ENCODE peak calls at places on chromosomes 1 and 21, in four cellular contexts. N is stimulated activated naive CD4-positive, alpha-beta T cell treated with Interleukin-2 at 50 U/mL for 16 hours; A is Right ventricle myocardium inferior; W is K562. H is an unnamed sample.

GRCh38 chr1:205346956-205347574 is 9.7 kb downstream of the KLHDC8A start:
- DNase-seq in N (no peak), A (no peak), W (no peak), H (no peak)

GRCh38 chr1:231241751-231242150 is 739 bp downstream of the GNPAT start:
- DNase-seq in N (no peak), A (peak), W (peak), H (no peak)

GRCh38 chr1:156625436-156626078 is 6.3 kb downstream of the HAPLN2 start:
- DNase-seq in N (peak), A (peak), W (peak), H (peak)

GRCh38 chr1:41670558-41670957 is 186.1 kb upstream of the EDN2 start:
- DNase-seq in N (no peak), A (no peak), W (no peak), H (no peak)

GRCh38 chr1:46656643-46657042 is 11.5 kb downstream of the ATPAF1 start:
- DNase-seq in N (no peak), A (no peak), W (no peak), H (no peak)

GRCh38 chr1:63951076-63951946 is 177.5 kb downstream of the ROR1 start:
- DNase-seq in N (no peak), A (no peak), W (no peak), H (no peak)

GRCh38 chr1:98323396-98323795 is 338.1 kb upstream of the SNX7 start:
- DNase-seq in N (no peak), A (no peak), W (no peak), H (peak)

GRCh38 chr21:25626752-25627151 is 12.3 kb upstream of the JAM2 start:
- DNase-seq in N (no peak), A (no peak), W (no peak), H (peak)

GRCh38 chr1:194289569-194290266 is 1103.3 kb upstream of the B3GALT2 start:
- DNase-seq in N (peak), A (no peak), W (no peak), H (no peak)

GRCh38 chr1:30782361-30783243 is 25.0 kb upstream of the LAPTM5 start:
- DNase-seq in N (peak), A (peak), W (peak), H (peak)

GRCh38 chr1:15337656-15338402 is 71.9 kb upstream of the EFHD2 start:
- DNase-seq in N (no peak), A (no peak), W (no peak), H (peak)

GRCh38 chr1:12654004-12654567 is 10.2 kb downstream of the AADACL4 start:
- DNase-seq in N (no peak), A (no peak), W (no peak), H (no peak)

GRCh38 chr1:209703834-209704504 is 677 bp upstream of the HSD11B1 start:
- DNase-seq in N (no peak), A (no peak), W (no peak), H (no peak)

GRCh38 chr1:65259816-65260215 is 49.5 kb upstream of the DNAJC6 start:
- DNase-seq in N (no peak), A (no peak), W (no peak), H (no peak)

GRCh38 chr1:180923024-180923841 is 10.5 kb downstream of the KIAA1614 start:
- DNase-seq in N (no peak), A (no peak), W (no peak), H (no peak)

GRCh38 chr1:221310180-221310579 is 430.9 kb downstream of the HLX start:
- DNase-seq in N (no peak), A (no peak), W (no peak), H (no peak)

GRCh38 chr1:42700006-42700405 is 17.8 kb downstream of the YBX1 start:
- DNase-seq in N (no peak), A (no peak), W (no peak), H (no peak)

GRCh38 chr1:205318231-205318991 is 3.1 kb downstream of the NUAK2 start:
- DNase-seq in N (no peak), A (no peak), W (no peak), H (no peak)

GRCh38 chr1:12034381-12034801 is 15.1 kb downstream of the MIIP start:
- DNase-seq in N (no peak), A (no peak), W (no peak), H (peak)

GRCh38 chr1:192630521-192631287 is 5.2 kb upstream of the RGS13 start:
- DNase-seq in N (no peak), A (no peak), W (no peak), H (no peak)

GRCh38 chr1:46102769-46103476 is 29.5 kb downstream of the PIK3R3 start:
- DNase-seq in N (peak), A (no peak), W (no peak), H (no peak)

GRCh38 chr1:168179411-168180147 is 817 bp downstream of the TIPRL start:
- DNase-seq in N (no peak), A (no peak), W (peak), H (no peak)

GRCh38 chr1:6028042-6028895 is 17.4 kb upstream of the KCNAB2 start:
- DNase-seq in N (peak), A (peak), W (no peak), H (peak)

GRCh38 chr21:35298757-35299156 is 249.7 kb upstream of the RUNX1 start:
- DNase-seq in N (no peak), A (no peak), W (no peak), H (no peak)

GRCh38 chr1:81466970-81467369 is 333.8 kb upstream of the ADGRL2 start:
- DNase-seq in N (no peak), A (no peak), W (no peak), H (no peak)

GRCh38 chr1:14137411-14138134 is 437.6 kb downstream of the PRDM2 start:
- DNase-seq in N (no peak), A (no peak), W (no peak), H (no peak)

GRCh38 chr1:88973520-88974137 is 18.8 kb downstream of the KYAT3 start:
- DNase-seq in N (no peak), A (no peak), W (peak), H (no peak)

GRCh38 chr1:168567007-168567406 is 9.4 kb upstream of the XCL1 start:
- DNase-seq in N (no peak), A (no peak), W (no peak), H (no peak)

GRCh38 chr1:234969630-234970370 is 158.8 kb downstream of the TOMM20 start:
- DNase-seq in N (no peak), A (peak), W (no peak), H (peak)